ENCODE peak calls at places on chromosomes 5 and 9, in ten cellular contexts. Z is neural crest cell; M is CD8-positive, alpha-beta T cell; U is gastrocnemius medialis; N is kidney epithelial cell; T is fibroblast of pulmonary artery; I is mucosa of descending colon; B is body of pancreas; C is CD4-positive, alpha-beta T cell; H is A549. O is an unnamed sample.

GRCh38 chr9:90300901-90301688 is 341.5 kb downstream of the DIRAS2 start:
- DNase-seq in Z (no peak), M (no peak), U (no peak), N (peak), T (peak), I (peak), B (no peak), C (no peak), H (peak), O (no peak)

GRCh38 chr5:141223112-141223783 is at the start of gene PCDHB14:
- DNase-seq in Z (no peak), M (no peak), U (no peak), N (no peak), T (peak), I (no peak), B (no peak), C (no peak), H (no peak), O (no peak)

GRCh38 chr9:103755986-103756385 is 338.1 kb upstream of the SMC2 start:
- DNase-seq in Z (no peak), M (no peak), U (no peak), N (no peak), T (no peak), I (no peak), B (no peak), C (no peak), H (no peak), O (no peak)

GRCh38 chr5:136811086-136811485 is 445.7 kb upstream of the TRPC7 start:
- DNase-seq in Z (no peak), M (no peak), U (no peak), N (no peak), T (peak), I (no peak), B (no peak), C (no peak), H (no peak), O (no peak)

GRCh38 chr5:24633705-24634325 is 11.0 kb downstream of the CDH10 start:
- DNase-seq in Z (peak), M (no peak), U (no peak), N (no peak), T (peak), I (no peak), B (no peak), C (no peak), H (peak), O (peak)

GRCh38 chr5:32311404-32312193 is 1.1 kb downstream of the MTMR12 start:
- DNase-seq in Z (no peak), M (no peak), U (no peak), N (no peak), T (peak), I (no peak), B (no peak), C (no peak), H (no peak), O (no peak)

GRCh38 chr5:129199308-129199707 is 104.8 kb downstream of the ISOC1 start:
- DNase-seq in Z (no peak), M (no peak), U (no peak), N (no peak), T (no peak), I (no peak), B (no peak), C (no peak), H (no peak), O (no peak)

GRCh38 chr5:145800181-145800580 is 35.0 kb downstream of the PRELID2 start:
- DNase-seq in Z (no peak), M (no peak), U (no peak), N (no peak), T (no peak), I (no peak), B (no peak), C (no peak), H (no peak), O (no peak)

GRCh38 chr5:60519372-60519771 is 180.6 kb downstream of the DEPDC1B start:
- DNase-seq in Z (no peak), M (no peak), U (no peak), N (no peak), T (no peak), I (no peak), B (no peak), C (no peak), H (no peak), O (no peak)

GRCh38 chr5:150394103-150394502 is 18.6 kb downstream of the CD74 start:
- DNase-seq in Z (no peak), M (no peak), U (no peak), N (no peak), T (peak), I (no peak), B (no peak), C (no peak), H (peak), O (no peak)

GRCh38 chr5:111953351-111954127 is 196.5 kb upstream of the NREP start:
- DNase-seq in Z (no peak), M (no peak), U (no peak), N (no peak), T (peak), I (no peak), B (no peak), C (no peak), H (no peak), O (no peak)

GRCh38 chr5:76978869-76979268 is 26.0 kb downstream of the CRHBP start:
- DNase-seq in Z (no peak), M (no peak), U (no peak), N (no peak), T (no peak), I (no peak), B (no peak), C (no peak), H (no peak), O (no peak)

GRCh38 chr9:79057576-79057975 is 514.2 kb upstream of the TLE4 start:
- DNase-seq in Z (no peak), M (no peak), U (no peak), N (no peak), T (peak), I (no peak), B (no peak), C (no peak), H (no peak), O (no peak)

GRCh38 chr9:91245432-91246313 is 116.0 kb downstream of the AUH start:
- DNase-seq in Z (no peak), M (no peak), U (no peak), N (no peak), T (peak), I (no peak), B (no peak), C (no peak), H (peak), O (no peak)

GRCh38 chr9:89766981-89767380 is 162.2 kb downstream of the GADD45G start:
- DNase-seq in Z (no peak), M (no peak), U (no peak), N (no peak), T (no peak), I (no peak), B (no peak), C (no peak), H (no peak), O (no peak)

GRCh38 chr9:124256517-124257069 is 1.2 kb upstream of the NEK6 start:
- DNase-seq in Z (no peak), M (no peak), U (no peak), N (peak), T (peak), I (peak), B (no peak), C (no peak), H (no peak), O (no peak)

GRCh38 chr9:114906922-114907571 is 23.3 kb downstream of the TNFSF8 start:
- DNase-seq in Z (no peak), M (no peak), U (no peak), N (no peak), T (peak), I (no peak), B (no peak), C (no peak), H (peak), O (peak)

GRCh38 chr9:28810375-28811075 is 1237.2 kb upstream of the C9orf72 start:
- DNase-seq in Z (no peak), M (no peak), U (no peak), N (peak), T (peak), I (no peak), B (no peak), C (no peak), H (peak), O (no peak)

GRCh38 chr5:173835131-173835530 is 53.0 kb upstream of the CPEB4 start:
- DNase-seq in Z (no peak), M (no peak), U (no peak), N (no peak), T (no peak), I (no peak), B (no peak), C (no peak), H (no peak), O (no peak)

GRCh38 chr9:104977168-104977567 is 49.2 kb upstream of the ABCA1 start:
- DNase-seq in Z (no peak), M (no peak), U (no peak), N (no peak), T (no peak), I (no peak), B (no peak), C (no peak), H (no peak), O (no peak)

GRCh38 chr5:139636207-139636792 is 11.8 kb upstream of the CXXC5 start:
- DNase-seq in Z (no peak), M (peak), U (no peak), N (no peak), T (no peak), I (peak), B (no peak), C (peak), H (no peak), O (no peak)

GRCh38 chr5:155128786-155129512 is 115.4 kb downstream of the KIF4B start:
- DNase-seq in Z (no peak), M (no peak), U (no peak), N (no peak), T (no peak), I (no peak), B (no peak), C (no peak), H (peak), O (no peak)

GRCh38 chr9:113957778-113958430 is 81.8 kb downstream of the ZNF618 start:
- DNase-seq in Z (no peak), M (no peak), U (no peak), N (peak), T (peak), I (no peak), B (peak), C (no peak), H (peak), O (no peak)

GRCh38 chr9:98455957-98456621 is 200.6 kb upstream of the TBC1D2 start:
- DNase-seq in Z (no peak), M (no peak), U (no peak), N (peak), T (peak), I (no peak), B (no peak), C (no peak), H (no peak), O (peak)

GRCh38 chr9:38334234-38334633 is 58.3 kb upstream of the ALDH1B1 start:
- DNase-seq in Z (no peak), M (no peak), U (no peak), N (no peak), T (no peak), I (no peak), B (no peak), C (no peak), H (peak), O (no peak)

DNA sequence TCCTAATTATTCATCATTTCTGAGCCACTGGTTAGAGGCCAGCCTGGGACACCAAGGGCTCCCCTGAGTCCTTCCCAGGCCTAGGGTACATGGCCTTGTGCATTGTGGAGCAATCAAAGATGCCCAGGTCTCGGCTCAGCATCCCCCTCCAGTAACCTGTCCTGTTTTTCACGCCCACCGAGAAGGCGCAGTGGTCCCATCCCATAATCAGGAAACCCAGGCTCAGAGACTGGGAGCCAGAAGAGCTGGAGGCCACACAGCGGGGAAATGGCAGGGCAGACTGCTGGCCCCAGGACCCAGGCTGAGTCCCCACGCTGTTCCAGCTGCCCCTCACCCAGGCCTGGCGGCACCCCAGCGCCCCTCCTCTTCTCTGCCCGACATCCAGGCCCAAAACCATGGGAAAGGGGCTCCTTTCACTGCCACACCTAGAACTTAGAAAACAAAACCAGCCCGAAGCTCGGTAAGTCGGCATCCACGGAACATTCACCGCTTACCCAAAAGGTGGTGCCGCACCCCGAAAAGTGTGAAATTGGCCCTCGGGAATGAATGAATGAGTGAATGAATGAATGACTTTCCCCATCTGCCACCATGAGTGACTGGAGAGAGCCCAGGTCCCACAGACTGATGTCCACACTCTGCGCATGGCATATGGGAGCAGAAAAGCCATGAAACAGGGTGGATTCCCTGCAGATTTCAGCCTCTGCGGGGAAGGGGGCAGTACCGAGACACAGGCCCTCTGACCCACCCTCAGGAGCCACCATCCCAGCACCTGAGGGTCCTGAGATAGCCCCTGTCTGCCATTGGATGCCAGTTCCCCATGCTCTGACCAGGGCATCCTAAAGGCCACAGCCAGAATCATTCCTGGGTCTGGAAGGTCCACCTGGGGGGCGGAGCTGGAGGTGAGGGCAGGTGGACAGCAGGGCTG is 132.5 kb downstream of the OLFM1 start:
- DNase-seq in Z (no peak), M (no peak), U (no peak), N (no peak), T (no peak), I (peak), B (peak), C (no peak), H (no peak), O (no peak)
- TF ChIP-seq CTCF in Z (no peak), M (no peak), U (no peak), N (no peak), T (no peak), I (no peak), B (no peak), C (no peak), H (no peak), O (no peak)

GRCh38 chr5:122774861-122775712 is at the start of gene SNX2:
- DNase-seq in Z (peak), M (peak), U (peak), N (no peak), T (peak), I (peak), B (peak), C (peak), H (peak), O (peak)
- TF ChIP-seq CTCF in Z (peak), M (peak), U (no peak), N (peak), T (no peak), I (no peak), B (peak), C (peak), H (no peak), O (peak)

DNA sequence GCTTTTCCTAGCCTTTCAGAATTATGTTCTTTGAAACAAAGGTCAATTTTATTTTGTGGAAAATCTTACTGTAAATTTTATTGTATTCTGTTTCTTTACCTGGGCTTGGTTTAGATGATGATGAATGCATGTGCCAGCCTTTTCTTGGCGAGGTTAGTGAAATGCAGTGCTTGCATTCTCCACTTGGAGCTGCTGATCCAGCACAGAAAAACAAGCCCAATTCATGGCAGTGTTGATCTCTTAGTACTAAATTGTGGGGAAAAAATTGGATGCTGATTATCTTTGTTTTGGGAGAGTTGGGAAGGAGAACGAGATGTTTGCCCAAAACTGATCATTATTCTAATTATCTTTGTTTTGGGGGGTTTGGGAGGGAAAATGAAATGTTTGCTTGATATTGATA is 3.7 kb downstream of the HABP4 start:
- DNase-seq in Z (no peak), M (no peak), U (no peak), N (no peak), T (peak), I (no peak), B (no peak), C (no peak), H (peak), O (no peak)
- TF ChIP-seq CTCF in Z (peak), M (no peak), U (peak), N (peak), T (peak), I (no peak), B (peak), C (no peak), H (peak), O (peak)

DNA sequence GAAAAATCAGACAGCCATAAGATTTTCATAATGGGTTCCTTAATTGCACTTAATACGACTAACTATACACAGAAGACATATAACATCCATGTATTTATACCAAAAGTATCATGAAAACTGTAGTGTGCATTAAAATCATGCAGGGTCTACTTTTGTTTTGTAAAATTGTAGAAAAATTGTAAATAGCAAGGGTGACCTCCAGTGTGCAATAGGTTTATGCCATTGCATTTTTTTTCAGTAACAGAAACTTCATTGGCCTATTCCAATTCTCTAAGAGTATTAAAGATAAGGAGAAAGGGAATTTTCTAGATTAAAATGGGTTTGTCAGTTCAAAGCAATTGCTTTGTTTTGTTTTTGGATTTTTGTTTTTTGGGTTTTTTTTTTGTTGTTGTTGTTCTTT is 307.5 kb downstream of the KIAA0825 start:
- DNase-seq in Z (no peak), M (no peak), U (no peak), N (no peak), T (no peak), I (no peak), B (no peak), C (no peak), H (no peak), O (no peak)
- TF ChIP-seq CTCF in Z (no peak), M (no peak), U (no peak), N (no peak), T (no peak), I (no peak), B (no peak), C (no peak), H (no peak), O (no peak)

O was measured in nephron progenitor cell.